ENCODE peak calls at places on chromosomes 2 and 18, in eight cellular contexts. F, B, P, M, J, S, V and N are unnamed samples.

GRCh38 chr2:204274991-204275390 is 270.3 kb upstream of the PARD3B start:
- DNase-seq in F (no peak), B (no peak), P (no peak), M (no peak), J (no peak), S (no peak), V (no peak), N (no peak)

GRCh38 chr2:146246017-146246733 is 1598.7 kb upstream of the ACVR2A start:
- DNase-seq in F (no peak), B (no peak), P (no peak), M (no peak), J (no peak), S (no peak), V (no peak), N (no peak)

GRCh38 chr2:25088817-25089485 is 47.1 kb downstream of the EFR3B start:
- DNase-seq in F (no peak), B (no peak), P (no peak), M (no peak), J (no peak), S (no peak), V (no peak), N (no peak)

GRCh38 chr18:74278058-74278457 is 13.7 kb downstream of the CYB5A start:
- DNase-seq in F (no peak), B (no peak), P (no peak), M (no peak), J (no peak), S (no peak), V (no peak), N (no peak)

GRCh38 chr2:230503798-230504197 is 87.8 kb downstream of the SP100 start:
- DNase-seq in F (no peak), B (no peak), P (no peak), M (no peak), J (no peak), S (no peak), V (no peak), N (no peak)

GRCh38 chr2:25050128-25050527 is 8.3 kb downstream of the EFR3B start:
- DNase-seq in F (no peak), B (no peak), P (no peak), M (no peak), J (no peak), S (no peak), V (no peak), N (no peak)

GRCh38 chr2:64338910-64339500 is 115.0 kb upstream of the LGALSL start:
- DNase-seq in F (no peak), B (no peak), P (no peak), M (no peak), J (no peak), S (no peak), V (no peak), N (no peak)

GRCh38 chr2:106098081-106098480 is 96.0 kb downstream of the UXS1 start:
- DNase-seq in F (no peak), B (no peak), P (no peak), M (no peak), J (no peak), S (peak), V (no peak), N (no peak)

GRCh38 chr2:54772110-54772509 is 48.6 kb downstream of the EML6 start:
- DNase-seq in F (no peak), B (no peak), P (no peak), M (no peak), J (no peak), S (no peak), V (no peak), N (no peak)

GRCh38 chr2:200350796-200351195 is 44.3 kb downstream of the SPATS2L start:
- DNase-seq in F (no peak), B (no peak), P (no peak), M (no peak), J (no peak), S (peak), V (no peak), N (no peak)

GRCh38 chr2:218856168-218856895 is 3.3 kb upstream of the WNT6 start:
- DNase-seq in F (no peak), B (no peak), P (no peak), M (no peak), J (no peak), S (peak), V (no peak), N (no peak)

GRCh38 chr2:85804583-85804982 is 50.8 kb downstream of the ATOH8 start:
- DNase-seq in F (no peak), B (no peak), P (no peak), M (no peak), J (no peak), S (peak), V (no peak), N (no peak)

GRCh38 chr2:148603562-148603920 is 41.0 kb upstream of the EPC2 start:
- DNase-seq in F (no peak), B (no peak), P (no peak), M (no peak), J (no peak), S (no peak), V (no peak), N (no peak)

GRCh38 chr2:177241771-177242135 is 22.8 kb downstream of the NFE2L2 start:
- DNase-seq in F (no peak), B (no peak), P (no peak), M (no peak), J (no peak), S (no peak), V (no peak), N (no peak)

GRCh38 chr2:228827056-228827455 is 444.0 kb downstream of the PID1 start:
- DNase-seq in F (no peak), B (no peak), P (no peak), M (no peak), J (no peak), S (no peak), V (no peak), N (no peak)

GRCh38 chr2:96631804-96632435 is 6.2 kb downstream of the KANSL3 start:
- DNase-seq in F (no peak), B (no peak), P (no peak), M (no peak), J (no peak), S (no peak), V (no peak), N (no peak)

GRCh38 chr18:77566604-77567003 is 317.0 kb downstream of the GALR1 start:
- DNase-seq in F (no peak), B (no peak), P (no peak), M (no peak), J (no peak), S (no peak), V (no peak), N (no peak)

GRCh38 chr2:180980943-180981898 is 816 bp downstream of the UBE2E3 start:
- DNase-seq in F (no peak), B (peak), P (no peak), M (no peak), J (no peak), S (no peak), V (no peak), N (peak)

GRCh38 chr2:45391866-45392265 is 219.2 kb downstream of the SRBD1 start:
- DNase-seq in F (no peak), B (no peak), P (no peak), M (no peak), J (no peak), S (peak), V (no peak), N (no peak)

GRCh38 chr18:77146249-77147080 is 13.9 kb upstream of the MBP start:
- DNase-seq in F (no peak), B (no peak), P (no peak), M (no peak), J (no peak), S (no peak), V (no peak), N (no peak)

GRCh38 chr2:176158855-176159677 is 2.0 kb downstream of the HOXD3 start:
- DNase-seq in F (no peak), B (no peak), P (no peak), M (no peak), J (no peak), S (peak), V (no peak), N (no peak)

GRCh38 chr2:134572996-134573395 is 145.8 kb downstream of the TMEM163 start:
- DNase-seq in F (no peak), B (no peak), P (no peak), M (no peak), J (no peak), S (no peak), V (no peak), N (no peak)

GRCh38 chr2:231907765-231908164 is 18.4 kb downstream of the NPPC start:
- DNase-seq in F (no peak), B (no peak), P (no peak), M (no peak), J (no peak), S (no peak), V (no peak), N (no peak)

GRCh38 chr18:62850619-62851306 is 135.4 kb downstream of the PHLPP1 start:
- DNase-seq in F (no peak), B (no peak), P (no peak), M (no peak), J (no peak), S (no peak), V (no peak), N (peak)

GRCh38 chr2:8536686-8537571 is 144.9 kb upstream of the ID2 start:
- DNase-seq in F (no peak), B (no peak), P (no peak), M (no peak), J (no peak), S (peak), V (no peak), N (no peak)

GRCh38 chr2:190637903-190638618 is 10.8 kb upstream of the NAB1 start:
- DNase-seq in F (no peak), B (no peak), P (no peak), M (no peak), J (no peak), S (no peak), V (no peak), N (no peak)

GRCh38 chr2:112605926-112606325 is 21.5 kb downstream of the CHCHD5 start:
- DNase-seq in F (no peak), B (no peak), P (no peak), M (no peak), J (no peak), S (no peak), V (no peak), N (no peak)